ENCODE peak calls at places on chromosomes 2 and 18, in five cellular contexts. T, Z, B, J and C are unnamed samples. For H3K36me3 and H3K4me1, the result is how much of the 10 kb centered on the place peaks cover.

GRCh38 chr2:26735883-26736588 is 28.0 kb upstream of the SLC35F6 start:
- DNase-seq in Z (no peak), J (peak), B (no peak), T (no peak), C (no peak)

GRCh38 chr18:48201337-48201705 is 207.9 kb downstream of the ZBTB7C start:
- DNase-seq in B (no peak), T (no peak), Z (no peak), J (no peak), C (no peak)

GRCh38 chr2:120301289-120301688 is 44.6 kb upstream of the INHBB start:
- DNase-seq in J (no peak), T (no peak), B (no peak), Z (no peak), C (no peak)

GRCh38 chr2:134217924-134218323 is 35.9 kb upstream of the MGAT5 start:
- DNase-seq in Z (no peak), B (peak), J (no peak), T (no peak), C (no peak)

GRCh38 chr2:135052997-135053474 is 944 bp downstream of the RAB3GAP1 start:
- DNase-seq in T (no peak), J (no peak), B (no peak), Z (no peak), C (no peak)

GRCh38 chr2:624551-625347 is 52.5 kb downstream of the TMEM18 start:
- DNase-seq in T (no peak), Z (no peak), J (no peak), B (no peak), C (no peak)

GRCh38 chr2:47654790-47655562 is 128.0 kb upstream of the MSH6 start:
- DNase-seq in T (no peak), Z (no peak), J (no peak), B (no peak), C (no peak)

GRCh38 chr2:189783451-189783926 is 650 bp downstream of the ORMDL1 start:
- DNase-seq in Z (no peak), J (no peak), B (no peak), T (no peak), C (no peak)

GRCh38 chr2:120936476-120937334 is 201.0 kb downstream of the GLI2 start:
- DNase-seq in B (peak), T (peak), Z (no peak), J (no peak), C (no peak)

GRCh38 chr18:58901143-58901542 is 36.5 kb downstream of the ZNF532 start:
- DNase-seq in T (no peak), J (no peak), Z (no peak), B (no peak), C (no peak)

GRCh38 chr2:14530506-14530905 is 102.0 kb upstream of the LRATD1 start:
- DNase-seq in T (no peak), B (no peak), J (no peak), Z (no peak), C (no peak)

GRCh38 chr2:42100696-42101585 is 53.1 kb downstream of the PKDCC start:
- DNase-seq in J (peak), B (peak), T (peak), Z (peak), C (peak)

GRCh38 chr2:44730583-44730982 is 210.9 kb upstream of the SIX3 start:
- DNase-seq in T (no peak), Z (no peak), J (no peak), B (no peak), C (no peak)

GRCh38 chr18:64100136-64100922 is 48.6 kb downstream of the LINC00305 start:
- DNase-seq in J (no peak), T (no peak), Z (no peak), B (no peak), C (no peak)

GRCh38 chr18:2083691-2084090 is 487.6 kb downstream of the METTL4 start:
- DNase-seq in B (no peak), T (no peak), Z (no peak), J (no peak), C (no peak)

GRCh38 chr18:65592419-65592818 is 158.4 kb upstream of the CDH7 start:
- DNase-seq in J (no peak), B (no peak), Z (no peak), T (no peak), C (no peak)

GRCh38 chr18:64042728-64043358 is 73.0 kb downstream of the SERPINB8 start:
- DNase-seq in T (no peak), B (no peak), J (no peak), Z (no peak), C (no peak)

GRCh38 chr2:38394903-38395341 is 17.8 kb upstream of the ATL2 start:
- DNase-seq in T (no peak), J (no peak), B (peak), Z (no peak), C (no peak)

GRCh38 chr2:23757686-23758433 is 169.1 kb downstream of the ATAD2B start:
- DNase-seq in T (no peak), B (peak), J (no peak), Z (no peak), C (no peak)

GRCh38 chr18:28684746-28685145 is 507.8 kb upstream of the CDH2 start:
- DNase-seq in T (no peak), Z (no peak), J (no peak), B (no peak), C (no peak)

GRCh38 chr18:13305326-13305725 is 86.8 kb downstream of the LDLRAD4 start:
- DNase-seq in J (no peak), B (no peak), T (no peak), Z (no peak), C (no peak)

GRCh38 chr2:120961396-120961795 is 225.7 kb downstream of the GLI2 start:
- DNase-seq in T (no peak), Z (no peak), B (no peak), J (no peak), C (peak)

GRCh38 chr2:147844691-147845607 is at the start of gene ACVR2A:
- DNase-seq in Z (peak), B (peak), T (peak), J (peak), C (peak)

GRCh38 chr2:49035477-49035876 is 118.8 kb downstream of the FSHR start:
- DNase-seq in B (no peak), J (no peak), T (no peak), Z (no peak), C (no peak)

GRCh38 chr2:223314831-223315230 is 262.8 kb downstream of the KCNE4 start:
- DNase-seq in J (no peak), B (no peak), Z (no peak), T (no peak), C (no peak)

GRCh38 chr2:120104002-120104467 is 91.2 kb downstream of the EPB41L5 start:
- DNase-seq in Z (no peak), B (peak), J (no peak), T (no peak), C (no peak)

GRCh38 chr18:22169889-22170420 is 566 bp downstream of the GATA6 start:
- DNase-seq in J (peak), T (peak), B (no peak), Z (no peak), C (peak)

GRCh38 chr2:146579154-146579930 is 1265.5 kb upstream of the ACVR2A start:
- DNase-seq in T (no peak), Z (no peak), B (peak), J (no peak), C (no peak)

GRCh38 chr2:70095833-70096670 is 8.8 kb downstream of the PCBP1 start:
- DNase-seq in T (no peak), J (no peak), Z (no peak), B (no peak), C (no peak)

GRCh38 chr2:184689633-184690032 is 91.3 kb downstream of the ZNF804A start:
- DNase-seq in J (no peak), T (no peak), B (peak), Z (no peak), C (no peak)

GRCh38 chr18:58639751-58640427 is 11.0 kb upstream of the ALPK2 start:
- DNase-seq in T (no peak), Z (no peak), J (no peak), B (peak), C (no peak)

GRCh38 chr2:88680266-88680902 is 11.1 kb upstream of the RPIA start:
- DNase-seq in Z (no peak), B (no peak), T (no peak), J (no peak), C (no peak)

GRCh38 chr2:120480903-120481445 is 135.0 kb downstream of the INHBB start:
- DNase-seq in B (no peak), Z (no peak), T (no peak), J (no peak), C (no peak)

GRCh38 chr2:163455815-163456214 is 280.0 kb downstream of the FIGN start:
- DNase-seq in B (no peak), J (no peak), T (no peak), Z (no peak), C (no peak)

GRCh38 chr2:77807531-77808215 is 285.5 kb upstream of the LRRTM4 start:
- DNase-seq in J (no peak), B (no peak), Z (no peak), T (no peak), C (no peak)

GRCh38 chr2:54524236-54524991 is 68.3 kb downstream of the SPTBN1 start:
- DNase-seq in J (no peak), Z (no peak), T (no peak), B (peak), C (no peak)

GRCh38 chr2:184644685-184645084 is 46.4 kb downstream of the ZNF804A start:
- DNase-seq in B (no peak), Z (no peak), T (no peak), J (no peak), C (no peak)

GRCh38 chr18:45850021-45850420 is 24.5 kb downstream of the SIGLEC15 start:
- DNase-seq in T (no peak), Z (no peak), B (peak), J (no peak), C (no peak)

GRCh38 chr18:45854036-45854586 is 28.6 kb downstream of the SIGLEC15 start:
- DNase-seq in Z (no peak), B (no peak), J (no peak), T (no peak), C (no peak)

GRCh38 chr18:45849529-45849928 is 24.1 kb downstream of the SIGLEC15 start:
- DNase-seq in J (no peak), T (no peak), B (no peak), Z (no peak), C (no peak)

GRCh38 chr18:45852631-45853030 is 27.2 kb downstream of the SIGLEC15 start:
- DNase-seq in T (no peak), B (no peak), J (no peak), Z (no peak), C (no peak)

DNA sequence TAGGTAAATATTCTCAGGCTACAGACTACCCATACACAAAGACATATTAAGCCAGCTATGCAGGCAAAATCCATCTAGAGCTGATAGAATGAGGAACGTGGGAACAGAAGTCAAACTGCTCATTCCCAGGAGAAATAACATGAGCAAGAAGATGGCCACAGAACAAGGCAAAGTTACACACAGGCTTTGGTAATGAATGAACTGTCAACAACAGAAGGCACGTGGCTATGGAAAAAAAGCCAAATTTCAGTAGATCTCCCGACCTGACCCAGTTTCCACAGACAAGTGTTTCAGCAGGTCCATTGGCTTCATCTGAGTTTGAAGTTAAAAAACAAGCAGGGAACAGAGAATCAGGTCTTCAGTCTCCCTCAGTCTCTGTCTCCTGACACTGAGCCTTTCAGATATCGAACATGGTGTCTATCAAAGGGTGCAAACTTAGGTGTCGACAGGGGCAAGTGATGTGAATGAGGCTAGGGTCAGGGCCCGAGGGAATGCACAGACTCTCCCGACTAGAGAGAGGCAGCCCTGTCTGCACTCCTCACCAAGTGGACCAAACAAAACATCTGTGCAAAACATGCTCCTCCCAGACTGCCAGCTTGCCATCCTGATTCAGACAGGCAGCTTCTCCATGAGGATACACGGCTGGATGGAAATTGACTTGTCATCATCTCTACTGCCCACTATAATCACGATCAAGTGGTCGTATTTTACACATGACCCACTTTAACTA is 25.9 kb downstream of the SIGLEC15 start:
- DNase-seq in T (no peak), J (no peak), B (no peak), Z (no peak), C (no peak)
- H3K36me3 ChIP-seq in T (half or more), J (half or more), B (half or more), Z (under half), C (under half)

GRCh38 chr2:85421706-85422457 is 3.4 kb downstream of the SH2D6 start:
- DNase-seq in J (no peak), B (no peak), T (no peak), Z (no peak), C (no peak)
- H3K4me1 ChIP-seq in J (under half), B (under half), T (under half), Z (under half), C (under half)

DNA sequence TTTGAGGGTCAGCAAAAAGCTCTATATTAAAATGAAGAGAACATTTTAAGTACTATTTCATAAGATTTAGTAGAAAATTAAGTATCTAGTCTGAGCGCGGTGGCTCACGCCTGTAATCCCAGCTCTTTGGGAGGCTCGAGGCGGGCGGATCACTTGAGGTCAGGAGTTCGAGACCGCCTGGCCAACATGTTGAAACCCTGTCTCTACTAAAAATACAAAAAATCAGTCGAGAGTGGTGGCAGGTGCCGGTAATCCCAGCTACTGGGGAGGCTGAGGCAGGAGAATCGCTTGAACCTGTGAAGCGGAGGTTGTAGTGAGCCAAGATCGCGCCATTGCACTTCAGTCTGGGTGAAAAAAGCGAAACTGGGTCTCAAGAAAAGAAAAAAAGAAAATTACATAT is 1.6 kb downstream of the USP14 start:
- DNase-seq in B (no peak), J (no peak), T (no peak), Z (no peak), C (no peak)
- H3K27ac ChIP-seq in B (no peak), J (no peak), T (peak), Z (peak), C (no peak)

DNA sequence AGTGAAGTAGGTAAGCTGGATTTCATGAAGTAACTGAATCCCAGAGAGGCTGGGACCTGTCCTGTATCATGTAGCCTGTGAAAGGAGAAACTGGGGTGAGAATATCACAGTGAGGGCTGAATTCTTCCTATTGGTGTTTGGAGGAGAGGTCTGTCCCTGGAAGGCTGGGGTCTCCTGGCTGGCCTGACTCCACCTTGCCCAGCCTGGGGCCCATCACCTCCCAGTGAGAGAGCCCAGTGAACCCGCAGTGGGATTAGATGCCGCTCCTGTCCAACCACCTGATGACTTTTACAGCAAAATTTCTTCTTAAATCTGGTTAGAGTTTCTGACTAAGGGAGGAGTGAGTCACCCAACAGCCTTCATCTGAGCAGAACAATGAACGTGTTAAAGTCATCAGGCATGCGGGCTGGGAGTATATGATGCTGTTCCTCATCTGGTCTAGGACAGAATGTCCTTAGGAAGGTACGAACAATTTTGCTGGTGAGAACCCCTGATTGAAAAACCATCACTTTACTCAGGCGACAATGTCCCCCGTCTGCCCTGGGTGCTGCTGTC is 152.9 kb downstream of the LPIN1 start:
- DNase-seq in B (peak), Z (no peak), J (no peak), T (no peak), C (no peak)
- H3K36me3 ChIP-seq in B (under half), Z (under half), J (under half), T (under half), C (under half)